ENCODE peak calls at places on chromosomes 12 and 14, in five cellular contexts. Z, Q, J, I and Y are unnamed samples.

GRCh38 chr14:59055439-59056045 is 132.9 kb upstream of the DAAM1 start:
- DNase-seq in Z (peak), Q (no peak), J (peak), I (peak), Y (peak)

GRCh38 chr14:63972323-63972932 is 119.6 kb downstream of the SYNE2 start:
- DNase-seq in Z (peak), Q (no peak), J (no peak), I (no peak), Y (no peak)

GRCh38 chr14:56660677-56661389 is 81.2 kb downstream of the TMEM260 start:
- DNase-seq in Z (peak), Q (no peak), J (no peak), I (no peak), Y (no peak)

GRCh38 chr12:120125792-120126634 is 9.5 kb upstream of the RAB35 start:
- DNase-seq in Z (no peak), Q (no peak), J (no peak), I (peak), Y (no peak)

GRCh38 chr12:112870267-112870980 is 36.3 kb upstream of the OAS1 start:
- DNase-seq in Z (no peak), Q (no peak), J (no peak), I (no peak), Y (no peak)

GRCh38 chr14:100131181-100131580 is 28.3 kb downstream of the DEGS2 start:
- DNase-seq in Z (no peak), Q (no peak), J (no peak), I (no peak), Y (no peak)

GRCh38 chr14:68547305-68548193 is 245.3 kb downstream of the ZFP36L1 start:
- DNase-seq in Z (no peak), Q (peak), J (peak), I (peak), Y (peak)

GRCh38 chr12:108664338-108665258 is 30.9 kb upstream of the SELPLG start:
- DNase-seq in Z (peak), Q (peak), J (peak), I (peak), Y (peak)

GRCh38 chr14:32818576-32818975 is 120.1 kb upstream of the NPAS3 start:
- DNase-seq in Z (no peak), Q (no peak), J (no peak), I (no peak), Y (no peak)